ENCODE peak calls at places on chromosomes 3 and 15, in five cellular contexts. P is vagina, A is osteoblast, E is uterus, U is left ventricle myocardium inferior. X is an unnamed sample.

GRCh38 chr3:55879901-55880331 is 392.8 kb upstream of the WNT5A start:
- DNase-seq in E (no peak), P (no peak), U (no peak), A (no peak), X (no peak)

GRCh38 chr3:12296511-12296910 is 7.6 kb downstream of the PPARG start:
- DNase-seq in A (no peak), U (no peak), E (no peak), P (no peak), X (no peak)

GRCh38 chr3:172673210-172673679 is 37.6 kb downstream of the NCEH1 start:
- DNase-seq in P (no peak), U (peak; percentile 54), E (no peak), A (peak; percentile 61), X (peak; percentile 42)

GRCh38 chr3:160130950-160131349 is 94.3 kb upstream of the C3orf80 start:
- DNase-seq in P (no peak), A (no peak), U (no peak), E (no peak), X (peak; percentile 17)

GRCh38 chr3:178325330-178325729 is 210.9 kb upstream of the KCNMB2 start:
- DNase-seq in A (peak; percentile 65), E (no peak), P (no peak), U (no peak), X (no peak)

GRCh38 chr15:60972301-60972700 is 256.8 kb downstream of the RORA start:
- DNase-seq in U (no peak), E (no peak), P (no peak), A (peak; percentile 84), X (no peak)

GRCh38 chr3:155744626-155745324 is at the start of gene PLCH1:
- DNase-seq in U (peak; percentile 55), P (no peak), E (peak; percentile 54), A (peak; percentile 88), X (peak; percentile 79)

GRCh38 chr15:82959423-82959822 is 6.9 kb upstream of the HOMER2 start:
- DNase-seq in E (no peak), U (no peak), A (no peak), P (no peak), X (no peak)

GRCh38 chr3:176579741-176580185 is 617.5 kb downstream of the TBL1XR1 start:
- DNase-seq in P (no peak), E (no peak), A (no peak), U (no peak), X (no peak)

GRCh38 chr3:30914696-30915095 is 20.2 kb upstream of the GADL1 start:
- DNase-seq in P (no peak), A (peak; percentile 85), E (no peak), U (no peak), X (no peak)

GRCh38 chr3:61858054-61858453 is 296.7 kb downstream of the PTPRG start:
- DNase-seq in A (peak; percentile 15), U (no peak), E (no peak), P (no peak), X (no peak)

GRCh38 chr3:48399387-48400172 is 27.6 kb downstream of the FBXW12 start:
- DNase-seq in A (no peak), U (no peak), E (no peak), P (peak; percentile 86), X (no peak)

GRCh38 chr15:57286446-57287127 is 89.7 kb upstream of the CGNL1 start:
- DNase-seq in A (no peak), E (no peak), U (no peak), P (no peak), X (no peak)

GRCh38 chr3:114178770-114179368 is at the start of gene DRD3:
- DNase-seq in E (no peak), P (no peak), A (no peak), U (no peak), X (peak; percentile 11)

GRCh38 chr3:57060089-57060829 is at the start of gene SPATA12:
- DNase-seq in E (peak; percentile 36), P (peak; percentile 91), U (peak; percentile 33), A (peak; percentile 96), X (peak; percentile 42)

GRCh38 chr15:77097317-77097721 is 26.4 kb upstream of the TSPAN3 start:
- DNase-seq in P (peak; percentile 16), A (no peak), E (no peak), U (no peak), X (no peak)

GRCh38 chr3:101979033-101979432 is 129.7 kb downstream of the NFKBIZ start:
- DNase-seq in A (no peak), E (no peak), P (no peak), U (no peak), X (no peak)

GRCh38 chr15:50702762-50703334 is 16.3 kb upstream of the TRPM7 start:
- DNase-seq in E (no peak), U (no peak), A (no peak), P (no peak), X (no peak)

GRCh38 chr3:157220211-157220610 is 60.3 kb upstream of the CCNL1 start:
- DNase-seq in E (no peak), P (no peak), A (no peak), U (no peak), X (no peak)

GRCh38 chr3:166444336-166444735 is 607.1 kb upstream of the BCHE start:
- DNase-seq in A (no peak), U (no peak), E (no peak), P (no peak), X (no peak)

GRCh38 chr15:96207377-96208006 is 123.0 kb upstream of the NR2F2 start:
- DNase-seq in A (no peak), U (no peak), E (no peak), P (no peak), X (no peak)

GRCh38 chr3:171446801-171447578 is 13.2 kb downstream of the TNIK start:
- DNase-seq in P (no peak), U (no peak), E (no peak), A (no peak), X (no peak)

DNA sequence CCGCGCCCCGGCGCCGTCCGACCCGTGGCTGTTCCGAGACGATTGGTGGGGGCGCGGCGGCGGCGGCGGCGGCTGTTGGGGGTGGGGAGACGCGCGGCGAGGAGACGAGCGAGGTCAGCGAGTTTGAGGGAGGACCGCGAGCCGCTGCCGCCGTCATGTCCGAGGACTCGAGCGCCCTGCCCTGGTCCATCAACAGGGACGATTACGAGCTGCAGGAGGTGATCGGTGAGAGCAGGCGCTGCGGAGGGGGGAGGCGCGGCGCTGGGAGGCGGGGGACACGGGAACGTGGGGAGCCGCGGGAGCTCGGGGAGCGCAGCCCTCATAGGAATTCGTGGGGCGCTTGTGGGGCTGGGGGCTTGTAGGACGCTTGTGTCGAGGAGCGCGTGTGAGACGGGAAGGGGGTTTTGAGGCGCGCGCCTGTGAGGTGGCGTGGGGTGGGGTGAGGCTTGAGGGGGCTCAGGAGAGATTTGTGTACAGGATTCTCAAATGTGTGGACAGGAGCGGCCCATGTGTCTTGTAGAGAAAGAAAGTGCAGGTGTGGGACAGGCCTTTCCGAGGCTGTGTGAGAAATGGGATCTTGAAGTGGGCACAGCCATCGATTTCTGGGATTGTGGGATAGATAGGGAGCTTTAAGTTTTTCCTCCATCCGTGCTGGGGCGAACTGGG is 518 bp downstream of the OXSR1 start:
- DNase-seq in P (no peak), A (peak; percentile 72), E (no peak), U (no peak), X (peak; percentile 62)
- H3K4me1 ChIP-seq in P (peaks cover 44% of the 10 kb centered on the region), A (peaks cover 36% of the 10 kb centered on the region), E (peaks cover 4% of the 10 kb centered on the region), U (peaks cover 49% of the 10 kb centered on the region), X (peaks cover 27% of the 10 kb centered on the region)

DNA sequence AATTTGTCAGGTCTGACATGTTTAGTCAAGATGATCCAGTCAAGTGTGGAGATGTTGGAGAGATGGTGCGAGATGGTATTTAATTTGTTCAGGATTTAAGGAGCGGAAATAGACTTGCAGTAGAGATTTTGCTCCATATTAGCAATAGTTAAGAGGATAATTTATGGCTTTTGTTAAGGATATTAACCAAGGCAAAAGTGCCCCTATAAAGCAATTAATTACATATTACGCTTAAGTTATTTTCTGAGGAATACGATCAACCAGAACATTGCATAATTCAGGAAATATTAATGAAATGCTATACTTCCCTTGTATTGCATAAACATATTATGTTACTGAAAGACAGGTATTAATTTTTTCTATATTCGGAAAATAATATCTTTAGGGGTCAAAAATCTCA is 83.9 kb downstream of the ZIC1 start:
- DNase-seq in A (no peak), P (no peak), U (no peak), E (no peak), X (no peak)
- H3K27me3 ChIP-seq in A (no peaks in the 10 kb centered on the region), P (no peaks in the 10 kb centered on the region), U (peaks cover 4% of the 10 kb centered on the region), E (no peaks in the 10 kb centered on the region), X (no peaks in the 10 kb centered on the region)

GRCh38 chr3:42228796-42229195 is 37.2 kb downstream of the CCK start:
- DNase-seq in P (no peak), A (no peak), E (no peak), U (no peak), X (no peak)
- TF ChIP-seq CTCF in P (no peak), A (peak; percentile 32), E (no peak), U (peak; percentile 17), X (no peak)

GRCh38 chr3:150745832-150746231 is 17.1 kb downstream of the SIAH2 start:
- DNase-seq in E (no peak), A (no peak), U (no peak), P (no peak), X (no peak)
- H3K4me1 ChIP-seq in E (peaks cover 7% of the 10 kb centered on the region), A (peaks cover 49% of the 10 kb centered on the region), U (peaks cover 89% of the 10 kb centered on the region), P (peaks cover 99% of the 10 kb centered on the region), X (peaks cover 6% of the 10 kb centered on the region)

X was measured in thyroid gland.